ENCODE peak calls at places on chromosomes 16 and 17, in five cellular contexts. B is fibroblast of pulmonary artery, F is left ventricle myocardium inferior, G is tibial nerve, V is cardiac muscle cell. N is an unnamed sample.

GRCh38 chr16:1596516-1596915 is 15.4 kb downstream of the IFT140 start:
- DNase-seq in V (no peak), G (no peak), F (no peak), B (no peak), N (peak; percentile 8)

GRCh38 chr17:64174686-64175456 is 44.9 kb upstream of the ERN1 start:
- DNase-seq in F (no peak), V (peak; percentile 42), B (peak; percentile 50), G (peak; percentile 53), N (peak; percentile 48)

GRCh38 chr17:4625181-4625601 is 16.3 kb downstream of the ALOX15 start:
- DNase-seq in G (no peak), F (no peak), B (peak; percentile 26), V (peak; percentile 29), N (no peak)

GRCh38 chr16:89811321-89811720 is 5.1 kb downstream of the FANCA start:
- DNase-seq in B (no peak), F (no peak), V (no peak), G (no peak), N (no peak)

GRCh38 chr17:44095647-44096496 is 25.3 kb downstream of the G6PC3 start:
- DNase-seq in G (peak; percentile 51), B (peak; percentile 95), V (peak; percentile 97), F (peak; percentile 71), N (peak; percentile 80)

GRCh38 chr16:89197633-89198416 is 2.5 kb downstream of the SLC22A31 start:
- DNase-seq in V (no peak), G (no peak), B (no peak), F (no peak), N (no peak)

GRCh38 chr17:64214950-64215349 is 48.1 kb downstream of the TEX2 start:
- DNase-seq in G (no peak), V (no peak), B (no peak), F (no peak), N (peak; percentile 50)

GRCh38 chr17:82234211-82235055 is 5.6 kb downstream of the SLC16A3 start:
- DNase-seq in F (no peak), G (no peak), V (no peak), B (no peak), N (no peak)

GRCh38 chr16:76265434-76266045 is 11.7 kb upstream of the CNTNAP4 start:
- DNase-seq in B (peak; percentile 52), F (no peak), G (no peak), V (peak; percentile 46), N (peak; percentile 44)

GRCh38 chr17:77606865-77607210 is 351.7 kb upstream of the TNRC6C start:
- DNase-seq in F (no peak), B (no peak), V (no peak), G (no peak), N (no peak)

GRCh38 chr17:56867948-56868376 is 34.0 kb downstream of the DGKE start:
- DNase-seq in F (no peak), G (no peak), B (peak; percentile 74), V (peak; percentile 56), N (peak; percentile 39)

DNA sequence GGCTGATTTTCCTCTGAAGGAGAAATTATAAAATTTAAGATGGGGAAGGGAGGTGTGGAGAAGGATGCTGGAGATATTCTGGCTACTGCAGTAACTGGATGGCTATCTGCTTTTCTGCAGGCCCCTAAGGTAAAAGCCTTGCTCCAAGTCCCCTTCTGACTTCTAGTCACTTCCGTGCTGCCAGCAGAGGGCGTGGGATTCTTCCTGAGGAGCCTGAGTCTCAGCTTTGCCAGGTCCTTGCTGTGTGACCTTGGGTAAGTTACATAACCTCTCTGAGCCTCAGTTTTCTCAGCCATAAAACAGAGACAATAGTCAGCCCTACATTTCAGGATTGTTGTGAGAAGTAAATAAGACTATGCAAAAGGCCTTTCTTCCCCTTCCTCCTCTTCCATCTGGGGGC is 24.3 kb upstream of the TMEM220 start:
- DNase-seq in F (no peak), G (no peak), V (peak; percentile 31), B (peak; percentile 33), N (peak; percentile 22)
- TF ChIP-seq CTCF in F (peak; percentile 37), G (no peak), V (peak; percentile 35), B (peak; percentile 46), N (peak; percentile 45)

GRCh38 chr16:71442041-71442440 is at the start of gene TLE7:
- DNase-seq in G (no peak), B (no peak), F (no peak), V (no peak), N (no peak)
- H3K4me3 ChIP-seq in G (no peak within 1 kb of the TSS), B (no peak within 1 kb of the TSS), F (no peak within 1 kb of the TSS), V (no peak within 1 kb of the TSS), N (no peak within 1 kb of the TSS)

DNA sequence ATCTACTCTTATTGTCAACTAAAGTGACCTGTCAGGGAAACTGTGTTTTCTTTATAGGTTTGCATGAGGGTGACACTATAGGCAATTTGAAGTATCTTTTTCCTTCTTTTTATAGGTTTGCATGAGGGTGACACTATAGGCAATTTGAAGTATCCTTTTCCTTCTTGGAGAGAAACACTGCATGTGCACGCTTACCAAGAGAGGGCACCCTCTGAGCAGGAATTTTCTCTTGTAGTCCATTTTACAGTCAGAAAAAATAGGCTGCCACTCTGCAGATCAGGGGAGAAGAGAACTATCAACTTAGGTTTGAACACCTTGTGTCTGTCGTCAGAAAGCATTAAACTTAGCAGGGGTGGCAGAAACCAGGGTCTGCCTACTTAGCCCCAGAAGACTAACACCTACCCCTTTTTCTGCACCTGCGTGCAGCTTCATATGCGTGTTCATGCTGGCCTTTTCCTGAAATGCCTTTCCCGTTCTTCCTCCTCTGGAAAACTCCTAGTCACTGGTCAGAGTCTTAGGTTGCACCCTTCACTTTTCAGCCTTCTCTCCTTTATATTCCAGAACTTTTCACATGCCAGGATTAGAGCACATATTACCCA is 16.4 kb upstream of the SMIM36 start:
- DNase-seq in F (no peak), G (peak; percentile 38), V (peak; percentile 80), B (peak; percentile 75), N (peak; percentile 70)
- TF ChIP-seq CTCF in F (peak; percentile 67), G (peak; percentile 62), V (peak; percentile 78), B (peak; percentile 71), N (peak; percentile 67)

GRCh38 chr17:79022507-79022991 is 1.4 kb upstream of the C1QTNF1 start:
- DNase-seq in B (peak; percentile 98), V (peak; percentile 99), F (peak; percentile 81), G (no peak), N (no peak)
- H3K4me3 ChIP-seq in B (peak overlapping the region; percentile 86), V (no peak overlapping the region), F (peak overlapping the region; percentile 81), G (no peak overlapping the region), N (no peak overlapping the region)

GRCh38 chr16:5071681-5072333 is at the start of gene ALG1:
- DNase-seq in V (peak; percentile 89), G (peak; percentile 87), B (peak; percentile 90), F (peak; percentile 90), N (peak; percentile 83)
- TF ChIP-seq CTCF in V (no peak), G (no peak), B (no peak), F (no peak), N (no peak)

GRCh38 chr16:23539984-23540816 is 16.9 kb downstream of the EARS2 start:
- DNase-seq in V (no peak), F (no peak), B (no peak), G (no peak), N (peak; percentile 42)
- H3K4me3 ChIP-seq in V (no peak overlapping the region), F (no peak overlapping the region), B (no peak overlapping the region), G (no peak overlapping the region), N (no peak overlapping the region)

DNA sequence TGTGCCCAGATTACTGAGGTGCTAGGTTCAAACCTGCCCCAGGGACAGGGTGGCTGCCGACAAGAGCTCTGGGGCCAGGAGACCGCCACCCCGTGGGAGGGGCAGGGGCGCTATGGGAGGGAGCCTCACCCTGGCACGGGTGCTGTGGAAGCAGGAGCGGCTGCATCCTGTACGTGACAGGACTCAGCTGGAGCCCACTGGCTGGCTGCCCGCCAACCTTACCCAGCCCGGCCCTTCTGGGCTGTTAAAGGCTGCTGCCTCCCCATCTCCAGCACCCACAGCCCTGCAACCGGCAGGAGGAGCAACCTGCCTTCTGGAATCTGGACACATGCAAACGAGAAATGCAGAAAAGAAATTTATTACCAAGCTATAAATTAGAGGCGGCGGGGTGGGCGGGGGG is 11.2 kb downstream of the PAM16 start:
- DNase-seq in F (peak; percentile 54), G (no peak), B (peak; percentile 72), V (peak; percentile 71), N (no peak)
- TF ChIP-seq CTCF in F (peak; percentile 21), G (no peak), B (peak; percentile 26), V (peak; percentile 26), N (peak; percentile 10)

DNA sequence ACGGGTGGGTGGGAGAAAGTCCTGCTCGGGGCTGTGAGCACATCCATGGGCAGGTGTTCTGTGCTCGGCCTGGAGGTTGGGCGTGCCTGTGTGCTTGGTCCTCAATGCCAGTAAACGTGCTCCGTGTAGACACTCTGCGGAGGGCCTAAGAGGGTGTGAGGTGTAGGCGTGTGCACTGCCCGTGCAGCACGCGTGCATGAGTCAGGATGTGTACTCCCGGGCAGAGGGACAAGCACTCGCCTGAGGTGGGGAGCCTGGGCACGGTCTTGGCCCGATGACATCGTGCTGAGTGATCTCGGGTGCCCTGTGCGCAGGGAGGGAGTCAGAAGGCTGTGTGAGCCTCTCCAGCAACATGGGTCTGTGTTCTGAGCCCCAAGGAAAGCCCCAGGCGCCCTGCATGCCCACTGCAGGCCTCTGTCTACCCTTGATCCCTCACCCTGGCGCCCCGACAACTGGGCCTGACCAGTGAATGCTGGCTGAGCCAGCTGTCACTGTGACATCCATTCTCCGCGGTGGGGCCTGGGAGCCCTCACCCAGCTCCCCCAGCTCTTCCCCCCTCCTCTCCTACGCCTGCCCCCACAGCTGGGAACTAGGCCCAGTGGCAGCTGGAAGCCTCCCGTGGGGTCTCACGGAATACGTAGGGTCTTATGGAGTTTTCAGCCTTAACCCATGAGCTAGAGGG is 23.5 kb upstream of the NXPH3 start:
- DNase-seq in G (no peak), V (no peak), F (no peak), B (no peak), N (peak; percentile 82)
- H3K4me3 ChIP-seq in G (no peak overlapping the region), V (no peak overlapping the region), F (no peak overlapping the region), B (no peak overlapping the region), N (no peak overlapping the region)